ENCODE peak calls at places on chromosomes 3 and 15, in seven cellular contexts. R, D, B, W, Z, M and P are unnamed samples. For H3K9me3, the result is how much of the 10 kb centered on the place peaks cover.

GRCh38 chr3:139934557-139935070 is 371 bp upstream of the CLSTN2 start:
- DNase-seq in R (peak), D (peak), B (no peak), W (peak), Z (peak), M (peak), P (no peak)

GRCh38 chr15:76140069-76140454 is 80.3 kb downstream of the TMEM266 start:
- DNase-seq in R (no peak), D (no peak), B (no peak), W (peak), Z (no peak), M (no peak), P (no peak)

GRCh38 chr3:150370129-150370602 is 37.9 kb upstream of the TSC22D2 start:
- DNase-seq in R (no peak), D (no peak), B (peak), W (peak), Z (peak), M (no peak), P (no peak)

GRCh38 chr3:36969540-36970432 is 23.1 kb downstream of the EPM2AIP1 start:
- DNase-seq in R (no peak), D (no peak), B (no peak), W (no peak), Z (no peak), M (no peak), P (no peak)

GRCh38 chr3:36319683-36320082 is 60.6 kb upstream of the STAC start:
- DNase-seq in R (no peak), D (no peak), B (no peak), W (no peak), Z (no peak), M (no peak), P (no peak)

GRCh38 chr15:32908921-32909320 is 191.1 kb downstream of the GREM1 start:
- DNase-seq in R (no peak), D (no peak), B (no peak), W (no peak), Z (no peak), M (no peak), P (no peak)

GRCh38 chr3:9105421-9105820 is 142.1 kb upstream of the RAD18 start:
- DNase-seq in R (no peak), D (no peak), B (no peak), W (no peak), Z (no peak), M (no peak), P (no peak)

GRCh38 chr15:80923668-80924067 is 66.0 kb downstream of the MESD start:
- DNase-seq in R (no peak), D (no peak), B (no peak), W (no peak), Z (no peak), M (no peak), P (no peak)

GRCh38 chr15:28094732-28095521 is 4.2 kb downstream of the OCA2 start:
- DNase-seq in R (peak), D (peak), B (no peak), W (peak), Z (peak), M (peak), P (no peak)

GRCh38 chr15:100759116-100759515 is 120.5 kb upstream of the ALDH1A3 start:
- DNase-seq in R (no peak), D (no peak), B (no peak), W (no peak), Z (no peak), M (no peak), P (no peak)

GRCh38 chr15:35547775-35548364 is 1.9 kb upstream of the DPH6 start:
- DNase-seq in R (no peak), D (no peak), B (no peak), W (no peak), Z (no peak), M (no peak), P (no peak)

GRCh38 chr3:72628065-72628464 is 220.2 kb downstream of the SHQ1 start:
- DNase-seq in R (no peak), D (no peak), B (no peak), W (no peak), Z (no peak), M (no peak), P (no peak)

GRCh38 chr3:43423634-43424033 is 137.3 kb downstream of the SNRK start:
- DNase-seq in R (no peak), D (no peak), B (no peak), W (no peak), Z (no peak), M (no peak), P (no peak)

GRCh38 chr3:183300996-183301562 is 48.0 kb downstream of the B3GNT5 start:
- DNase-seq in R (no peak), D (no peak), B (no peak), W (no peak), Z (no peak), M (no peak), P (no peak)

GRCh38 chr15:77033729-77034619 is 36.9 kb downstream of the TSPAN3 start:
- DNase-seq in R (peak), D (peak), B (no peak), W (peak), Z (peak), M (peak), P (no peak)

GRCh38 chr3:127224118-127224517 is 31.2 kb downstream of the PRR23E start:
- DNase-seq in R (no peak), D (no peak), B (no peak), W (no peak), Z (no peak), M (no peak), P (no peak)

GRCh38 chr3:118987466-118987865 is 47.2 kb downstream of the IGSF11 start:
- DNase-seq in R (no peak), D (peak), B (no peak), W (peak), Z (no peak), M (no peak), P (no peak)

GRCh38 chr15:78034495-78035191 is 42.9 kb downstream of the TBC1D2B start:
- DNase-seq in R (no peak), D (peak), B (no peak), W (no peak), Z (peak), M (peak), P (peak)

GRCh38 chr3:161284989-161285388 is 63.9 kb downstream of the NMD3 start:
- DNase-seq in R (no peak), D (no peak), B (no peak), W (no peak), Z (no peak), M (no peak), P (no peak)

GRCh38 chr3:149198611-149199010 is 23.0 kb downstream of the CP start:
- DNase-seq in R (no peak), D (no peak), B (no peak), W (no peak), Z (no peak), M (no peak), P (no peak)

GRCh38 chr15:70152070-70152480 is 54.4 kb upstream of the TLE3 start:
- DNase-seq in R (no peak), D (peak), B (no peak), W (peak), Z (no peak), M (no peak), P (no peak)

GRCh38 chr15:93202405-93202804 is 113.4 kb upstream of the RGMA start:
- DNase-seq in R (no peak), D (no peak), B (no peak), W (no peak), Z (no peak), M (no peak), P (no peak)

GRCh38 chr3:131541288-131541687 is 38.5 kb upstream of the MRPL3 start:
- DNase-seq in R (no peak), D (no peak), B (no peak), W (no peak), Z (no peak), M (no peak), P (no peak)

GRCh38 chr15:66997212-66997611 is 68.2 kb upstream of the SMAD3 start:
- DNase-seq in R (no peak), D (no peak), B (no peak), W (no peak), Z (no peak), M (no peak), P (no peak)

GRCh38 chr3:9750556-9751411 is 1.0 kb downstream of the OGG1 start:
- DNase-seq in R (no peak), D (no peak), B (no peak), W (no peak), Z (no peak), M (no peak), P (no peak)

GRCh38 chr15:27124287-27124830 is 153.4 kb downstream of the GABRG3 start:
- DNase-seq in R (no peak), D (no peak), B (no peak), W (no peak), Z (no peak), M (no peak), P (no peak)

GRCh38 chr3:46671541-46672348 is 21.7 kb downstream of the ALS2CL start:
- DNase-seq in R (peak), D (peak), B (no peak), W (peak), Z (peak), M (peak), P (peak)

GRCh38 chr3:58861551-58861950 is 188.3 kb downstream of the CFAP20DC start:
- DNase-seq in R (no peak), D (no peak), B (no peak), W (no peak), Z (no peak), M (no peak), P (no peak)

GRCh38 chr3:33196538-33196937 is 22.1 kb downstream of the SUSD5 start:
- DNase-seq in R (no peak), D (no peak), B (no peak), W (no peak), Z (no peak), M (no peak), P (no peak)

GRCh38 chr15:85316244-85316934 is 64.0 kb upstream of the AKAP13 start:
- DNase-seq in R (no peak), D (no peak), B (no peak), W (no peak), Z (no peak), M (no peak), P (no peak)

GRCh38 chr15:31150732-31151212 is 49.2 kb upstream of the TRPM1 start:
- DNase-seq in R (no peak), D (no peak), B (no peak), W (no peak), Z (no peak), M (no peak), P (no peak)

GRCh38 chr3:148466143-148466542 is 231.6 kb upstream of the AGTR1 start:
- DNase-seq in R (no peak), D (no peak), B (no peak), W (no peak), Z (no peak), M (no peak), P (no peak)

GRCh38 chr15:99331366-99331765 is 80.1 kb downstream of the LRRC28 start:
- DNase-seq in R (no peak), D (no peak), B (no peak), W (no peak), Z (no peak), M (no peak), P (no peak)

GRCh38 chr3:58383904-58384303 is 49.7 kb downstream of the PDHB start:
- DNase-seq in R (no peak), D (no peak), B (peak), W (no peak), Z (peak), M (no peak), P (no peak)

GRCh38 chr3:52784931-52785590 is 7.7 kb downstream of the ITIH1 start:
- DNase-seq in R (peak), D (no peak), B (no peak), W (no peak), Z (peak), M (peak), P (no peak)

GRCh38 chr3:108818404-108818803 is 4.2 kb upstream of the TRAT1 start:
- DNase-seq in R (no peak), D (peak), B (no peak), W (no peak), Z (no peak), M (no peak), P (no peak)

GRCh38 chr3:134918448-134918847 is 123.4 kb downstream of the EPHB1 start:
- DNase-seq in R (no peak), D (no peak), B (no peak), W (no peak), Z (no peak), M (no peak), P (no peak)

GRCh38 chr3:156675744-156676466 is 1.5 kb downstream of the TIPARP start:
- DNase-seq in R (peak), D (peak), B (peak), W (peak), Z (peak), M (no peak), P (no peak)

GRCh38 chr3:120495809-120496208 is 45.0 kb upstream of the FSTL1 start:
- DNase-seq in R (no peak), D (no peak), B (no peak), W (no peak), Z (no peak), M (no peak), P (no peak)

GRCh38 chr3:37320276-37320675 is 145.9 kb upstream of the LRRFIP2 start:
- DNase-seq in R (no peak), D (no peak), B (no peak), W (no peak), Z (no peak), M (no peak), P (no peak)

GRCh38 chr3:7207928-7208327 is 347.0 kb downstream of the GRM7 start:
- DNase-seq in R (no peak), D (no peak), B (no peak), W (no peak), Z (no peak), M (no peak), P (no peak)
- H3K9me3 ChIP-seq in R (under half), D (under half), B (under half), W (under half), Z (under half), M (under half), P (under half)

GRCh38 chr15:86872782-86873181 is 793.1 kb downstream of the AGBL1 start:
- DNase-seq in R (no peak), D (no peak), B (no peak), W (no peak), Z (no peak), M (no peak), P (no peak)
- H3K9me3 ChIP-seq in R (under half), D (under half), B (under half), W (under half), Z (under half), M (under half), P (under half)

GRCh38 chr3:44506556-44506955 is 29.1 kb upstream of the ZNF445 start:
- DNase-seq in R (no peak), D (no peak), B (no peak), W (no peak), Z (no peak), M (no peak), P (no peak)
- H3K9me3 ChIP-seq in R (under half), D (under half), B (under half), W (under half), Z (under half), M (under half), P (under half)

GRCh38 chr3:170338690-170339340 is 18.7 kb upstream of the SKIL start:
- DNase-seq in R (no peak), D (no peak), B (no peak), W (no peak), Z (no peak), M (no peak), P (no peak)
- H3K9me3 ChIP-seq in R (under half), D (under half), B (under half), W (under half), Z (under half), M (under half), P (under half)

GRCh38 chr3:45113625-45114050 is 32.5 kb downstream of the CDCP1 start:
- DNase-seq in R (no peak), D (peak), B (no peak), W (no peak), Z (peak), M (no peak), P (no peak)
- H3K9me3 ChIP-seq in R (under half), D (under half), B (under half), W (under half), Z (under half), M (under half), P (under half)

GRCh38 chr3:45568848-45569247 is 25.7 kb upstream of the LIMD1 start:
- DNase-seq in R (no peak), D (no peak), B (no peak), W (no peak), Z (no peak), M (no peak), P (no peak)

GRCh38 chr3:45565341-45565740 is 29.2 kb upstream of the LIMD1 start:
- DNase-seq in R (no peak), D (no peak), B (no peak), W (no peak), Z (peak), M (no peak), P (no peak)

GRCh38 chr3:45567730-45568172 is 26.8 kb upstream of the LIMD1 start:
- DNase-seq in R (no peak), D (no peak), B (no peak), W (no peak), Z (peak), M (no peak), P (no peak)

GRCh38 chr3:45566205-45566604 is 28.3 kb upstream of the LIMD1 start:
- DNase-seq in R (no peak), D (no peak), B (no peak), W (no peak), Z (peak), M (no peak), P (no peak)

DNA sequence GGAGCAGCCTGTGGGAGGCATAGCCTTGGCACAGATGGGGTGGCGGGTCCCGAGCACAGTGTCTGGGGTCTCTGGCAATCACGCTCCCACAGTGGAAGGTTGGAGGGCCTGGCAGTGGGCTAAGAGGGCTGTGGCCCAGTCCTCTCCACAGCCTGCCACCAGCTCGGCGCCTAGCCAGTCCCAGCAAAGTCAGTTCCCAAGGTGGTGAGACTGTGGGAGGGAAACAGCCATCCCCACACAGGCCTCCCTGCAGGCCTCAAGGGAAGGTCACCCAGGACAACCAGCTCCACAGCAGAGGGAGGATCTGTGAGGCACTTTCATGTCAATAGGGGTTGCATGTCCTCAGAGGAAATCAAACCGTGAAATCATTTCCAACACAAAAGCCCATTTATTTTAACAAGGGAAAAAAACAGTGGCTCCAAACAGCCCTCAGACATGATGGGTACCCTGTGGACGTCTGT is 27.6 kb upstream of the LIMD1 start:
- DNase-seq in R (no peak), D (no peak), B (no peak), W (no peak), Z (peak), M (no peak), P (no peak)
- H3K9me3 ChIP-seq in R (under half), D (under half), B (under half), W (under half), Z (under half), M (under half), P (under half)

GRCh38 chr15:25170781-25171110 is 216.0 kb downstream of the SNRPN start:
- DNase-seq in R (no peak), D (no peak), B (no peak), W (peak), Z (no peak), M (peak), P (peak)

GRCh38 chr15:25171856-25172687 is 217.3 kb downstream of the SNRPN start:
- DNase-seq in R (no peak), D (peak), B (no peak), W (no peak), Z (no peak), M (peak), P (no peak)

GRCh38 chr15:25173241-25174028 is 218.6 kb downstream of the SNRPN start:
- DNase-seq in R (peak), D (peak), B (no peak), W (peak), Z (no peak), M (peak), P (peak)

GRCh38 chr15:25171111-25171811 is 216.5 kb downstream of the SNRPN start:
- DNase-seq in R (no peak), D (peak), B (no peak), W (peak), Z (no peak), M (peak), P (peak)

GRCh38 chr15:25172691-25173090 is 217.9 kb downstream of the SNRPN start:
- DNase-seq in R (no peak), D (peak), B (no peak), W (peak), Z (no peak), M (no peak), P (no peak)
- H3K9me3 ChIP-seq in R (under half), D (under half), B (under half), W (under half), Z (under half), M (under half), P (under half)

GRCh38 chr15:47568030-47568429 is 149.3 kb upstream of the SEMA6D start:
- DNase-seq in R (no peak), D (no peak), B (no peak), W (no peak), Z (no peak), M (no peak), P (no peak)

GRCh38 chr15:47571241-47571640 is 146.1 kb upstream of the SEMA6D start:
- DNase-seq in R (no peak), D (no peak), B (no peak), W (no peak), Z (no peak), M (no peak), P (no peak)

GRCh38 chr15:47566610-47567009 is 150.7 kb upstream of the SEMA6D start:
- DNase-seq in R (no peak), D (no peak), B (no peak), W (no peak), Z (no peak), M (no peak), P (no peak)

GRCh38 chr15:47570451-47570850 is 146.9 kb upstream of the SEMA6D start:
- DNase-seq in R (no peak), D (no peak), B (no peak), W (no peak), Z (no peak), M (no peak), P (no peak)

DNA sequence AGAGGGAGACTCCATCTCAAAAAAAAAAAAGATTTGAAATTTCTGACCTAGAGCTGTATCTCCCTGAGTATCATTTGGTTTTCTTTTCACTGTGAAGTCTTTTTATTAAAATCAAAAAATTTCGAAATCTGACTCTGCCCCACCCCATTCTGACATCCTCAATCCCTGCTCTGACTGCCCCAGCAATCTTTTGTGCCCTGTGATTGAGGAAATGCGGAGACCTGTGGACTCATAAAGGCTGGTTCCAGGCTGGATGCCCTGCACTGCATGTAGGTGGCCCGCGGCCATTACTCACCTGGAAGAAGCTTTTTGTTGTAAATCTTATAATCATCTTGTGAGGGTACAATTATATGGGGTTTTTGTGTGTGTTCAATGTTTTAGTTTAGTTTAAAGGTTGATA is 147.3 kb upstream of the SEMA6D start:
- DNase-seq in R (no peak), D (no peak), B (no peak), W (no peak), Z (no peak), M (no peak), P (no peak)
- H3K9me3 ChIP-seq in R (under half), D (under half), B (under half), W (under half), Z (under half), M (under half), P (under half)

GRCh38 chr15:89026167-89026566 is 62.1 kb upstream of the ABHD2 start:
- DNase-seq in R (no peak), D (no peak), B (no peak), W (no peak), Z (no peak), M (no peak), P (no peak)
- H3K9me3 ChIP-seq in R (under half), D (under half), B (under half), W (under half), Z (under half), M (under half), P (under half)